ENCODE peak calls at places on chromosomes 11 and 22, in four cellular contexts. A is neural progenitor cell, G is PC-3, U is HCT116. P is an unnamed sample.

GRCh38 chr11:8066911-8067455 is 14.0 kb upstream of the TUB start:
- DNase-seq in A (no peak), G (no peak), U (no peak), P (peak; percentile 15)

GRCh38 chr22:27748355-27749168 is 53.0 kb downstream of the MN1 start:
- DNase-seq in A (peak; percentile 66), G (no peak), U (no peak), P (peak; percentile 87)

GRCh38 chr22:42760806-42761565 is 40.3 kb upstream of the A4GALT start:
- DNase-seq in A (peak; percentile 3), G (no peak), U (no peak), P (no peak)

GRCh38 chr11:115499891-115500290 is 4.3 kb downstream of the CADM1 start:
- DNase-seq in A (no peak), G (no peak), U (no peak), P (no peak)

GRCh38 chr11:123674297-123674696 is 19.9 kb upstream of the SCN3B start:
- DNase-seq in A (no peak), G (peak; percentile 64), U (no peak), P (no peak)

GRCh38 chr11:76616676-76617552 is 53.6 kb downstream of the LRRC32 start:
- DNase-seq in A (no peak), G (no peak), U (no peak), P (no peak)

GRCh38 chr11:45446426-45446825 is 160.3 kb upstream of the SYT13 start:
- DNase-seq in A (no peak), G (no peak), U (no peak), P (no peak)

GRCh38 chr11:2651826-2652237 is 48.0 kb downstream of the KCNQ1OT1 start:
- DNase-seq in A (no peak), G (no peak), U (no peak), P (no peak)

GRCh38 chr11:62129610-62130497 is 6.0 kb downstream of the INCENP start:
- DNase-seq in A (no peak), G (no peak), U (no peak), P (no peak)

GRCh38 chr11:130945945-130946344 is 29.7 kb upstream of the SNX19 start:
- DNase-seq in A (no peak), G (peak; percentile 32), U (no peak), P (peak; percentile 95)

GRCh38 chr11:2709429-2709828 is 9.6 kb upstream of the KCNQ1OT1 start:
- DNase-seq in A (no peak), G (no peak), U (no peak), P (peak; percentile 26)

GRCh38 chr11:85705805-85706204 is 19.8 kb upstream of the CCDC89 start:
- DNase-seq in A (no peak), G (no peak), U (no peak), P (peak; percentile 62)

GRCh38 chr11:2202071-2202899 is 30.7 kb upstream of the TH start:
- DNase-seq in A (no peak), G (peak; percentile 85), U (no peak), P (no peak)

GRCh38 chr22:21569459-21570161 is 2.1 kb downstream of the UBE2L3 start:
- DNase-seq in A (peak; percentile 63), G (no peak), U (no peak), P (no peak)

GRCh38 chr11:76803811-76804600 is 20.9 kb downstream of the TSKU start:
- DNase-seq in A (no peak), G (no peak), U (no peak), P (peak; percentile 92)

GRCh38 chr11:116842909-116843308 is 5.5 kb upstream of the APOA1 start:
- DNase-seq in A (no peak), G (no peak), U (no peak), P (no peak)

GRCh38 chr11:1647901-1648721 is 18.5 kb downstream of the KRTAP5-5 start:
- DNase-seq in A (no peak), G (no peak), U (no peak), P (no peak)

GRCh38 chr11:105937331-105937730 is 84.7 kb downstream of the MSANTD4 start:
- DNase-seq in A (no peak), G (peak; percentile 86), U (peak; percentile 23), P (peak; percentile 14)

GRCh38 chr11:33652001-33652400 is 48.6 kb downstream of the C11orf91 start:
- DNase-seq in A (no peak), G (no peak), U (no peak), P (peak; percentile 45)

GRCh38 chr22:27576815-27577564 is 224.6 kb downstream of the MN1 start:
- DNase-seq in A (no peak), G (no peak), U (no peak), P (no peak)

GRCh38 chr11:65187146-65187675 is 5.5 kb downstream of the CAPN1 start:
- DNase-seq in A (no peak), G (no peak), U (no peak), P (no peak)

GRCh38 chr11:86174101-86175046 is 70.2 kb upstream of the EED start:
- DNase-seq in A (no peak), G (peak; percentile 86), U (no peak), P (peak; percentile 99)

GRCh38 chr22:24068717-24069116 is 57.6 kb downstream of the CABIN1 start:
- DNase-seq in A (no peak), G (no peak), U (no peak), P (no peak)

GRCh38 chr11:114270531-114271270 is 25.5 kb upstream of the NNMT start:
- DNase-seq in A (no peak), G (no peak), U (no peak), P (no peak)

GRCh38 chr22:36469094-36469710 is 12.2 kb downstream of the TXN2 start:
- DNase-seq in A (no peak), G (no peak), U (no peak), P (no peak)

GRCh38 chr11:2137202-2138071 is 1.8 kb downstream of the IGF2 start:
- DNase-seq in A (peak; percentile 92), G (peak; percentile 49), U (peak; percentile 36), P (peak; percentile 52)

GRCh38 chr11:83166193-83166866 is 9.4 kb downstream of the PCF11 start:
- DNase-seq in A (no peak), G (no peak), U (no peak), P (no peak)

GRCh38 chr11:95512177-95512576 is 277.4 kb downstream of the FAM76B start:
- DNase-seq in A (no peak), G (no peak), U (no peak), P (peak; percentile 97)

GRCh38 chr22:28821452-28821851 is 21.1 kb upstream of the XBP1 start:
- DNase-seq in A (no peak), G (no peak), U (no peak), P (no peak)

GRCh38 chr22:41229730-41230398 is 10.9 kb downstream of the CHADL start:
- DNase-seq in A (no peak), G (no peak), U (no peak), P (no peak)

GRCh38 chr22:42933783-42934144 is 76.7 kb upstream of the ARFGAP3 start:
- DNase-seq in A (no peak), G (peak; percentile 80), U (no peak), P (peak; percentile 97)

GRCh38 chr11:65295571-65296338 is 18.9 kb upstream of the CDC42EP2 start:
- DNase-seq in A (no peak), G (no peak), U (no peak), P (no peak)

GRCh38 chr22:29790061-29790460 is 22.9 kb downstream of the UQCR10 start:
- DNase-seq in A (no peak), G (no peak), U (no peak), P (no peak)

GRCh38 chr22:36424901-36425579 is 37.3 kb upstream of the MYH9 start:
- DNase-seq in A (no peak), G (no peak), U (no peak), P (no peak)

GRCh38 chr22:44741929-44742328 is 10.4 kb upstream of the ARHGAP8 start:
- DNase-seq in A (no peak), G (no peak), U (no peak), P (no peak)

GRCh38 chr22:42937164-42937854 is 77.6 kb downstream of the PACSIN2 start:
- DNase-seq in A (no peak), G (peak; percentile 79), U (peak; percentile 56), P (peak; percentile 95)

GRCh38 chr11:65662802-65663633 is at the start of gene RELA:
- DNase-seq in A (peak; percentile 97), G (peak; percentile 95), U (peak; percentile 84), P (peak; percentile 98)

GRCh38 chr22:18136563-18137320 is 13.2 kb upstream of the USP18 start:
- DNase-seq in A (no peak), G (no peak), U (no peak), P (no peak)
- H2AFZ ChIP-seq in A (no peak overlapping the region), G (no peak overlapping the region), U (no peak overlapping the region), P (no peak overlapping the region)

DNA sequence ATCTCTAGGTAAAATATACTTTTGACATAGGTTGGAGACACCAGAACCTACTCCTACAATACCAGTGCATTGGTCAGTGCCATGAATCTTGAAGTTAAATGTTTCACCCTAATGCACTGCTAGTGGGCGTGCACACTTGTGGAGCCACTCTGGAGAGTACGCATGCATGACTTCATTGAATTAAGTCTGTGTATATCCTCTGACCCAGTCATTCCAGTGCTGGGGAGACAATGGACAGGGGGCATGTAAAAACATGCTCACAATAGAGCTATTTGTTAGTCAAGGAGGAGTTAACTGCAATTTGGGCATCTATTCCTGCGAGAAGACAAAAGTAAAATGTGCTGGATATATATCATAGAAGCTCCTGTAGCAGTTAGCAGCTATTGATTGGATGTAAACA is 335.4 kb upstream of the NCAM1 start:
- DNase-seq in A (peak; percentile 56), G (no peak), U (no peak), P (no peak)
- TF ChIP-seq EZH2phosphoT487 in A (no peak), G (no peak), U (no peak), P (no peak)

GRCh38 chr11:13786688-13787087 is 118.2 kb downstream of the FAR1 start:
- DNase-seq in A (no peak), G (no peak), U (no peak), P (no peak)
- H2AFZ ChIP-seq in A (no peak overlapping the region), G (no peak overlapping the region), U (no peak overlapping the region), P (no peak overlapping the region)

GRCh38 chr22:37892566-37893338 is 13.3 kb upstream of the MICALL1 start:
- DNase-seq in A (no peak), G (no peak), U (no peak), P (no peak)
- TF ChIP-seq EZH2phosphoT487 in A (no peak), G (no peak), U (no peak), P (no peak)